ENCODE peak calls at places on chromosome 11, in five cellular contexts. K, J, X, C and R are unnamed samples.

GRCh38 chr11:17353228-17354021 is 1.8 kb downstream of the NCR3LG1 start:
- DNase-seq in K (peak), J (peak), X (peak), C (peak), R (no peak)

GRCh38 chr11:18692941-18693760 is 5.4 kb upstream of the TMEM86A start:
- DNase-seq in K (no peak), J (no peak), X (no peak), C (peak), R (no peak)

GRCh38 chr11:16895306-16895705 is 118.9 kb downstream of the PLEKHA7 start:
- DNase-seq in K (no peak), J (no peak), X (no peak), C (no peak), R (no peak)

GRCh38 chr11:133982901-133983300 is 26.1 kb upstream of the IGSF9B start:
- DNase-seq in K (no peak), J (no peak), X (no peak), C (no peak), R (no peak)

GRCh38 chr11:87851234-87851633 is 324.0 kb downstream of the RAB38 start:
- DNase-seq in K (no peak), J (no peak), X (no peak), C (no peak), R (no peak)

GRCh38 chr11:68950268-68950667 is 30.5 kb downstream of the MRGPRD start:
- DNase-seq in K (no peak), J (no peak), X (peak), C (no peak), R (peak)

GRCh38 chr11:11813288-11813962 is 28.3 kb upstream of the USP47 start:
- DNase-seq in K (peak), J (peak), X (peak), C (peak), R (no peak)

GRCh38 chr11:103494491-103494890 is 385.3 kb downstream of the DYNC2H1 start:
- DNase-seq in K (no peak), J (no peak), X (no peak), C (no peak), R (peak)

GRCh38 chr11:12684354-12684753 is 10.1 kb downstream of the TEAD1 start:
- DNase-seq in K (no peak), J (no peak), X (no peak), C (no peak), R (no peak)

DNA sequence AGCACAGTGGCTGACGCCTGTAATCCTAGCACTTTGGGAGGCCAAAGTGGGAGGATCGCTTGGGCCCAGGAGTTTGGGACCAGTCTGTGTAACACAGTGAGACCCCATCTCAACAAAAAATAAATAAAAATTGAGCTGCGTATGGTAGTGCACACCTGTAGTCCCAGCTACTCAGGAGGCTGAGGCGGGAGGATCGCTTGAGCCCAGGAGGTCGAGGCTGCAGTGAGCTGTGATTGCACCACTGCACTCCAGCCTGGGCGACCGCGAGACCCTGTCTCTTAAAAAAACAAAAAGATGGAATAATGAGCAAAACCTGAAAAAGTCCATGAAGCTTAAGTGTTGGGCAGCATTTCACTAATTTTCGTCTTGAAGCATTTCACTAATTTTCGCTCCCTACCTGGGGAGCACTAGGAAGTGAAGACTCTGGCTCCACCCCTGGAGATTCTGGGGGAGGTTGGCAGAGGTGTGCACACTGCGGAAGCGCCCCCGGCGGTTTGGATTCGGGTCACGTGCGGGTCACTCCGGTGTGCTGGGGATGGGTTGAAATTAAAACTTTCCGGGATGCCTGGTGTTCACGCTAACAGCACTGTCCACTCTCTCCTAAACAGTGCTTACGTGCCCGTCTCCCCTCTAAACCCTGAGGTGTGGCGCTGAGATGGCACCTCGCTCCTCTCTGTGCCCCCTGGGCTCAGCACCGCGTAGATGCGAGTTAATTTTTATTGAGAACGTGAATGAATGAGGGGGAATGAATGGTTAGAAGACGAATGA is 905 bp upstream of the NAA40 start:
- DNase-seq in K (no peak), J (no peak), X (peak), C (no peak), R (no peak)
- TF ChIP-seq CTCF in K (no peak), J (no peak), X (no peak), C (no peak), R (no peak)

DNA sequence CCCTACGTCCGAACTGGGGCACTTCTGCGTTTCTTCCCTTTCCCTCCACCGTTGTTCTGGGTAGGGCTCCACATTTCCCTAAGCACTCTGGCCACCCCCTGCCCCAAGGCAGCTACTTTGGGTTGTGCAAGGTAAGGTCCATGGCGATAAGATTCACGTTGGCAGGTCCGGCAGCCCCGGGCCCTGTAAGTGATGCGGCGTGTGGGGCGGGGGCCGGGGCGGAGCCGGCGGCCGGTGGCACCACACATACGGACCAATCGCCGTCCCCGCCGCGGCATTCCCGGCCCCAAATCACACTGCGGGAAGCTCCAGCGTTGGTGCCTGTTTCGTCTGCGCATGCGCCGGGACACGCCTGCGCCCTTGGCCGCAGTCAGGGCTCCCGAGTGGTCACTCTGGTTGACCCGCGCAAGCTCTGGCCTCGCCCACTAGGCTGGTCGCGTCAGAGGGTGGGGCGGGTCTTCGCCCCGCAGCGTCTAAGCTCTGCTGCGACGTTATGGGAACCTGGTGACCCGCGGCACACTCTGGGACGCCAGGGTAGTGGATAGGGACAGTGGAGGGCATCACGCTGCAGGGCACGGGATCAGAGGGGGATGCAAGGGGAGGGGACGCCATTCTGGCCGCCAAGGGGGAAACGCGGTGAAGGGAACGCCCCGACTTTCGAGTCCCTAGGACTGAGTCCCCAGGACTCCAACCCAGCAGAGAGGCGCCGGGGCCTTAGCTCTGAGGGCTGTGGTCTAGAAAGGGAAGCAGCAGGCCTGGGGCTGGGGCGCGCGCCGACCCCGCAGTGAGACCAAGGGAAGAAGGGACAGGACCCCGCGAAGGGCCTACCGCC is 1.6 kb downstream of the FADS1 start:
- DNase-seq in K (peak), J (peak), X (peak), C (peak), R (peak)
- H3K4me3 ChIP-seq in K (peak), J (peak), X (peak), C (peak), R (peak)

DNA sequence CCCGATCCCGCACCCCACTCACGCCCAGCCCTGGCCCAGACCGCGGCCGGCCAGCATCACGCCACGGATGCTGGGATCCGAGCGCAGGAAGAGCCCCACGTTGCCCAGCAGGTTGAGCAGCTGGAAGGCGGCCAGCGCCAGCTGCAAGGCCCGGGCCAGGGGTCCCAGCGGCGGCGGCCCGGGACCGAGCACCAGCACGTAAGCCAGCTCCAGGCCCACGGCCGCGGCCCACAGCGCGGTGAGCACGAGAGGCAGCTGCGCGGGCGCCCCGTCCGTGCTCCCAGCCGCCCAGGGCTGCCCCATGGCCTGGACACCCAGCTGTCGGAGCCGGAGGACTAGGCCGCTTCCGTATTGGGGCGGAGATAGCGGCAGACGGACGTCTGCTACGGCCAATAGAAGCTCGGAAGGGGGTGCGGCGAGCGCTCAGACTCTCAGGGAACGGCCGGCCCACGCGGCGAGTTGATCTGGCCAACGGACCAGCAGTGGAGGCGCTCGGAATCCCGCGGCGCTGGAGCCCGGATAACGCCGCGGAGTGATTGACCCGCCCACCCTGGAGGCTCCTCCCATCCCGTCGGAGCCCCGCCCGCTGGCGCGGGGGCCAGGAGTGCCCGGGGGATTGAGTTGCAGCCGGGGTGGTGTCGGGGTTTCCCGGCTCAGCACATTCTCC is at the start of gene ZDHHC24:
- DNase-seq in K (peak), J (peak), X (peak), C (peak), R (peak)
- TF ChIP-seq CTCF in K (no peak), J (no peak), X (no peak), C (no peak), R (no peak)

DNA sequence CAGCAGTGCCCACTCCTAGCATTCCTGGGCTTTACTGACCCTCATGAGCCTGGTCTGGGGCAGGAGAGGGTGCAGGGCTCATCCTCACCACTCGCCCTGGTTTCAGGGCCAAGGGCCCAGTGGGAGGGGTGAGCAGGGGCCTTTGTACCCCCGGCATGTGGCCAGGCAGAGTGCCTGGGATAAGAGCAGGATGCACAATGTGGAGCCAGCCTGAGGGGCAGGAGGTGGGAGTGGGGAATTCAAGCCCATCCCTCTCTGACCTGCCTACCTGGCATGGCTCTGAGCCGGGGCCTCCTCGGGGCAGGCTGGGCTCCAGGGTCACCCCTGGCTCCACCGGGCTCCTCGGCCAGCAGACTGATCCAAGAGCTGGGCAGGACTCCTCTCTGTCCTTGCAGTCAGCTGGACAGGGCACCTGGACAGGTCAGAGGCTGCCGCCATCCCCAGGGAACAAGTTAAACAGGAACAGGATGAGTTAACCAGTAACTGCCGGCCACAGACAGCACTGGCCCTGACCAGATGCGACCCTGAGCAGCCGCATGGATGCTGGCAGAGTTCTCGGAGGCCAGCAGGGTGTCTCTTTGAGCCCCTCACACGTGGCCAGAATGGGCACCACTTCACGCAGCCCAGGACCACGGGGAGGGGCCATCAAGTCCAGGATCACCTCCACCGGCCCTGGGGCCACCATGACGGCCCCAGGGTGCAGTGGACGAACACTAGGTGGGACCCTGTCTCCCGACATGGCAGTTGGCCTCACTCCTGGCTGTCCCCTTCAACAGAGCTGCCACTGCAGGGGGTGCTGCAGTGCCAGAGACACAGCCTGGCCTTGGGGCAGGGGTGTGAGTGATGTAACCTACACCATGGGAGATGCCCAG is 5.0 kb downstream of the SIGIRR start:
- DNase-seq in K (no peak), J (peak), X (no peak), C (peak), R (no peak)
- H3K4me3 ChIP-seq in K (no peak), J (no peak), X (no peak), C (no peak), R (no peak)

GRCh38 chr11:61259363-61259762 is 18.4 kb downstream of the PGA5 start:
- DNase-seq in K (no peak), J (no peak), X (no peak), C (no peak), R (no peak)

GRCh38 chr11:61256710-61257482 is 15.9 kb downstream of the PGA5 start:
- DNase-seq in K (no peak), J (no peak), X (peak), C (no peak), R (no peak)

GRCh38 chr11:61258546-61258945 is 17.6 kb downstream of the PGA5 start:
- DNase-seq in K (no peak), J (no peak), X (no peak), C (no peak), R (no peak)

DNA sequence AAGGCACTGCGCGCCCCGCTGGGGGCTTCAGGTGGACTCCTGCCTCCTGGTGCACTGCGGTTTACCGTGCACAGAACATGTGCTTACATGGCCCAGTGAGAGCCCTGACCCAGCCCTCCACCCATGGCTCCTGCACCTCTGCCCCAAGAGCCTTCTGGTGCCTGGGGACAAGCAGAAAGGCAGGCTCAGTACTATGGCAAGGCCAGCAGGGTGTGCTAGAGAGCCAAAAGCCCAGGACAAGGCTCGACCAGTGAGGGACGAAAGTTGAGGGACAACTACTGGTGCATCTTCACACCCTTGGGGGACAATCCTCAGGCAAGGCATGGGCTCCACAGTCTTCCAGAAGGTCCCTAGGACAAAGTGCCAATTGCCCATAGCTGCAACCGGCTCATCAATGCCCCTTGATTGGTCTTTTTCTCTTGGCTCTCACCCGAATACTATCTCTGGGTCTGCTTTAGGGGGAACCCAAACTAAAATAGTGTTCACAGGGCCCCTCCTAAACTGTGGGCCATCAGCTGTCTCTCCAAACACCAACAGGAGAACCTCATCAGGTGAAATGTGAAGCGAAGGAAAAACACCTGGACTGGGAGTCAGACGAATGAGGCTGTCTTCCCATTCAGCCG is 13.5 kb downstream of the PGA5 start:
- DNase-seq in K (peak), J (no peak), X (peak), C (peak), R (peak)
- TF ChIP-seq CTCF in K (peak), J (peak), X (peak), C (peak), R (peak)

GRCh38 chr11:119488256-119488995 is 65.5 kb upstream of the THY1 start:
- DNase-seq in K (no peak), J (peak), X (no peak), C (peak), R (no peak)
- H3K4me3 ChIP-seq in K (no peak), J (no peak), X (no peak), C (no peak), R (no peak)

GRCh38 chr11:95925011-95925410 is 1.1 kb upstream of the MTMR2 start:
- DNase-seq in K (no peak), J (no peak), X (peak), C (no peak), R (no peak)
- TF ChIP-seq CTCF in K (no peak), J (no peak), X (no peak), C (no peak), R (no peak)

DNA sequence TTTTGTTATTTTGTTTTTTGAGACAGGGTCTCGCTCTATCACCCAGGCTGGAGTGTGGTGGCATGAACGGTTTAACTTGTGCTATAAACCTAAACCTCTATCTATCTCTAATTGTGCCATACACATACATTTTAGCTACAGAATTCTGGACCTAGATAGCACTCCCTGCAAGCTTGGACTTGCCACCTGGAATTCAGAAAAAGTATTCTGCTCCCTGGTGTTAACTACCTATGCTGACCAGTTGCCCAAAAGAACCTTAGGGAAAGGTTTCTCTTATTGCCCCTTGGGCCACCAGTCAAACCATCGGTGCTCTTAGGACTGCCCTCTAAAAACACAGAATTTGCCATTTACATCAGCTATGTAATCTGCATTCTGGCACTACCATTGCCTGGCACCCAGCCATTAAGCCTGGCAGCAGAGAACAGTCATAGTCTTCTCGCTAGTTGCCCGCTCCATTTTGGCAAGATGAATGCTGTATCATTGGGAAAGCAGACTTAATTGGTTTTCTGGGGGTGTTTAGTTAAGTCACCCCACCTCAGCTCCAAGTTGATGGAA is 55.3 kb downstream of the ETS1 start:
- DNase-seq in K (no peak), J (no peak), X (no peak), C (peak), R (no peak)
- H3K4me3 ChIP-seq in K (no peak), J (no peak), X (no peak), C (no peak), R (no peak)